ENCODE peak calls at places on chromosomes 4 and X, in nine cellular contexts. B is A673, O is cardiac muscle cell, L is fibroblast of pulmonary artery, W is right atrium auricular region, R is GM13977, F is A549, H is stomach, U is RWPE1. X is an unnamed sample.

GRCh38 chr4:123390846-123391456 is 5.6 kb upstream of the SPRY1 start:
- DNase-seq in R (no peak), H (no peak), W (no peak), F (no peak), U (no peak), O (peak), L (peak), B (peak), X (no peak)

GRCh38 chr4:3332498-3332897 is 39.7 kb downstream of the RGS12 start:
- DNase-seq in L (no peak), B (no peak), W (peak), F (no peak), O (no peak), H (no peak), U (no peak), R (peak), X (no peak)

GRCh38 chr4:33060873-33061542 is 2340.8 kb downstream of the PCDH7 start:
- DNase-seq in H (no peak), O (peak), F (peak), R (no peak), B (peak), L (peak), W (no peak), U (peak), X (peak)

GRCh38 chr4:39367166-39367565 is 1.0 kb upstream of the RFC1 start:
- DNase-seq in L (no peak), R (no peak), U (no peak), F (no peak), B (no peak), W (no peak), O (no peak), H (no peak), X (no peak)

GRCh38 chr4:86847576-86847975 is 1.6 kb downstream of the SLC10A6 start:
- DNase-seq in R (no peak), W (no peak), B (no peak), U (no peak), O (no peak), H (no peak), F (no peak), L (no peak), X (no peak)

GRCh38 chrX:47644557-47645091 is 5.7 kb downstream of the ELK1 start:
- DNase-seq in B (peak), L (peak), O (peak), R (no peak), U (no peak), H (no peak), W (no peak), F (peak), X (no peak)

GRCh38 chr4:167234388-167234881 is at the start of gene SPOCK3:
- DNase-seq in U (peak), H (peak), F (peak), R (peak), L (peak), B (peak), O (peak), W (no peak), X (peak)

GRCh38 chr4:156705291-156705690 is 266.3 kb downstream of the PDGFC start:
- DNase-seq in B (no peak), O (peak), W (no peak), R (no peak), U (no peak), L (peak), F (no peak), H (no peak), X (no peak)

GRCh38 chr4:86508436-86508835 is 85.7 kb upstream of the PTPN13 start:
- DNase-seq in O (no peak), B (peak), H (no peak), R (no peak), W (no peak), L (no peak), U (no peak), F (no peak), X (no peak)

GRCh38 chr4:1026115-1026514 is 14.7 kb downstream of the FGFRL1 start:
- DNase-seq in L (peak), R (peak), B (no peak), W (no peak), U (no peak), H (peak), O (no peak), F (no peak), X (peak)

GRCh38 chr4:110119347-110119746 is 79.1 kb downstream of the ELOVL6 start:
- DNase-seq in H (peak), F (no peak), B (no peak), W (no peak), L (peak), O (peak), R (peak), U (peak), X (peak)

GRCh38 chr4:53956053-53956452 is 108.4 kb downstream of the CHIC2 start:
- DNase-seq in O (no peak), U (no peak), B (no peak), L (no peak), H (no peak), W (no peak), R (no peak), F (no peak), X (no peak)

GRCh38 chr4:142512161-142512560 is 333.9 kb downstream of the INPP4B start:
- DNase-seq in B (no peak), F (no peak), U (peak), W (no peak), H (no peak), L (no peak), O (no peak), R (no peak), X (no peak)

GRCh38 chr4:86594559-86595425 is 677 bp downstream of the PTPN13 start:
- DNase-seq in U (peak), W (peak), L (peak), R (peak), H (peak), B (peak), O (peak), F (peak), X (peak)

GRCh38 chr4:1260418-1261106 is 11.6 kb upstream of the CTBP1 start:
- DNase-seq in H (no peak), U (no peak), W (no peak), L (no peak), F (no peak), O (no peak), R (no peak), B (no peak), X (no peak)

GRCh38 chr4:159013692-159014091 is 89.2 kb upstream of the RAPGEF2 start:
- DNase-seq in H (no peak), B (no peak), F (no peak), O (no peak), R (no peak), W (no peak), L (no peak), U (no peak), X (no peak)

GRCh38 chrX:24200133-24200532 is 50.6 kb downstream of the ZFX start:
- DNase-seq in W (no peak), O (no peak), H (no peak), F (no peak), R (no peak), B (no peak), L (no peak), U (no peak), X (no peak)

GRCh38 chr4:110087116-110087708 is 111.2 kb downstream of the ELOVL6 start:
- DNase-seq in W (no peak), H (no peak), F (no peak), R (no peak), O (peak), B (peak), L (peak), U (peak), X (no peak)

GRCh38 chrX:50333308-50333707 is 128.7 kb downstream of the CCNB3 start:
- DNase-seq in W (no peak), F (no peak), H (no peak), L (no peak), O (no peak), R (no peak), B (no peak), U (no peak), X (no peak)

GRCh38 chr4:37157403-37158167 is 87.0 kb upstream of the NWD2 start:
- DNase-seq in H (no peak), B (no peak), U (no peak), R (no peak), L (no peak), F (no peak), O (no peak), W (no peak), X (no peak)

GRCh38 chr4:186104114-186104894 is at the start of gene FAM149A:
- DNase-seq in B (peak), W (no peak), O (peak), R (peak), U (peak), F (peak), H (peak), L (no peak), X (peak)

GRCh38 chr4:105923507-105924238 is 28.4 kb downstream of the NPNT start:
- DNase-seq in U (peak), B (no peak), R (no peak), F (no peak), O (peak), W (no peak), L (no peak), H (no peak), X (no peak)

GRCh38 chrX:132034648-132035047 is 11.5 kb downstream of the STK26 start:
- DNase-seq in B (no peak), W (no peak), O (no peak), L (no peak), R (no peak), U (no peak), F (no peak), H (no peak), X (no peak)

GRCh38 chrX:40245411-40246140 is 147.8 kb upstream of the BCOR start:
- DNase-seq in L (peak), H (no peak), R (no peak), W (no peak), O (peak), B (no peak), F (no peak), U (no peak), X (no peak)

GRCh38 chrX:40094041-40094899 is 3.5 kb downstream of the BCOR start:
- DNase-seq in H (no peak), O (peak), R (no peak), U (no peak), L (no peak), B (peak), W (no peak), F (no peak), X (peak)

GRCh38 chrX:15114865-15115566 is 154.9 kb downstream of the ASB9 start:
- DNase-seq in L (no peak), B (no peak), U (no peak), H (no peak), R (no peak), F (no peak), O (no peak), W (no peak), X (no peak)

GRCh38 chr4:108947526-108947925 is 184.7 kb upstream of the ETNPPL start:
- DNase-seq in L (no peak), R (no peak), W (no peak), F (no peak), H (no peak), O (no peak), B (no peak), U (no peak), X (no peak)

GRCh38 chr4:14749910-14750309 is 252.4 kb upstream of the CPEB2 start:
- DNase-seq in R (peak), B (peak), U (peak), O (peak), W (no peak), F (no peak), H (peak), L (peak), X (peak)

GRCh38 chr4:112896326-112896892 is 153.0 kb upstream of the ANK2 start:
- DNase-seq in W (no peak), H (no peak), B (no peak), L (no peak), F (no peak), R (no peak), O (no peak), U (no peak), X (no peak)

DNA sequence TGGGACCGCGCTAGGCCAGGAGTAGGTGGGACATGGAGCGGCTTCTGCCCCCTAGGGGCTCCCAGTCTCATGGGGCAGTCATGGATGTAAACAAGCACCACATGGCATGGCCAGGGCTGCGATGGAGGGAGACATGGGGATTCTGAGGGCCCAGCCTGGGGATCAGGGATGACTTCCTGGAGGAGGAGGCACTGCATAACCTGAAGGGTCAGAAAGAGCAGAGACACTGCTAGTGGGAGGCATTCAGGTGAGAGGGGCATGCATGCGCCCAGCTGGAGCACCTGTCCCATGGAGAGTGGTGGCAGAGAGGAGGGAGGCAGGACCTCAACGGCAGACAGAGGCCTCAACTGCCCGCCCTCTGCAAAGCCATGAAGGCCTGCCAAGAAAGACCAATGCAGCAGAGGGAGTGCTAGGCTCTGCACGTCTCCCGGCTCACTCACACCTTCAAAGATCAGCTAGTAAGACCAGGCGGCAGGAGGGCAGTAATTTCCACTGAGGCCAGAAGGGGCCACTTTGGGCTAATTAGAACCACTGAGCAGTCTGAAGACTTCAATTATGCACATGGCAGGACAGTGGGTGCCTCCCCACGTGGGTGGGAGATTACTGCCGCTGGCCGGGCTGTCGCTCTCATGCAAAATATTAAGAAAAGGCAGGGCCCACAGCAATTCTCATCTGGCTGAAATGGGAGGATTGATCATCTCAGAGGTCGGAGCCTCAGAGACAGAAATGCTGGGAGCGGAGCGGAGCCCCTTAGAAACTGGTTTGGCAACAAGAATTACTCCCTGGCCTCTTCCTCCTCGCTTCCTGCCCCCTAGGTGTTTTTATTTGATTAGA is 69.6 kb downstream of the PPP2R2C start:
- DNase-seq in U (no peak), W (no peak), O (peak), B (no peak), H (no peak), R (no peak), F (no peak), L (no peak), X (no peak)
- TF ChIP-seq CTCF in U (no peak), W (no peak), O (no peak), B (no peak), H (no peak), R (no peak), F (no peak), L (no peak), X (no peak)

GRCh38 chr4:26424838-26425237 is 65.4 kb downstream of the CCKAR start:
- DNase-seq in H (no peak), R (no peak), U (no peak), W (no peak), O (no peak), L (no peak), B (peak), F (no peak), X (no peak)
- TF ChIP-seq CTCF in H (no peak), R (no peak), U (no peak), W (no peak), O (peak), L (no peak), B (peak), F (no peak), X (no peak)

GRCh38 chr4:174388744-174389143 is 105.0 kb downstream of the CEP44 start:
- DNase-seq in F (no peak), L (no peak), R (no peak), H (no peak), B (no peak), O (no peak), U (no peak), W (no peak), X (no peak)

GRCh38 chr4:174383783-174384182 is 100.1 kb downstream of the CEP44 start:
- DNase-seq in L (no peak), U (no peak), B (no peak), R (no peak), O (no peak), H (no peak), W (no peak), F (no peak), X (no peak)

GRCh38 chr4:174394915-174395314 is 111.2 kb downstream of the CEP44 start:
- DNase-seq in R (no peak), O (peak), F (no peak), U (peak), L (peak), B (no peak), H (no peak), W (no peak), X (no peak)

GRCh38 chr4:174387721-174388120 is 104.0 kb downstream of the CEP44 start:
- DNase-seq in F (no peak), B (no peak), W (no peak), R (no peak), H (no peak), L (no peak), O (no peak), U (no peak), X (no peak)

DNA sequence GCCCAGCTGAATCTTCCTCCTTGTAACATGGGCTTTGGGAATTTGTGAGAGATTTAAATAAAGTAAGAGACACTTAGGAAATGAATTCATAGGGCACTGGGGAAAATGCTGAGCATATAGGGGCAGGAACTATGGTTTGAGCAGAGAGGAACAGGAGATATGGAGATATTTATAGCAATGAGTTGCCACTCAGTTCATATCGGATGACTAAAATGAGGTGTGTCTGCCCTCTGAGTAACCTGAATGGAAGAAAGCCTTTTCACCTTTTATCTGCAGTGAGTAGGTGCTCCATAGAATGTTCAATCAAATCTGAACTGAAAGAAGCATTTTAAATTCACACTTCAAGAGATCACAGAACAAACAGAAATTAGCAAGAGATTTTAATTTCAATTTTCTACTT is 105.7 kb downstream of the CEP44 start:
- DNase-seq in F (no peak), L (no peak), W (no peak), B (no peak), R (no peak), O (no peak), H (no peak), U (no peak), X (no peak)
- TF ChIP-seq CTCF in F (no peak), L (no peak), W (no peak), B (no peak), R (no peak), O (no peak), H (no peak), U (no peak), X (no peak)

DNA sequence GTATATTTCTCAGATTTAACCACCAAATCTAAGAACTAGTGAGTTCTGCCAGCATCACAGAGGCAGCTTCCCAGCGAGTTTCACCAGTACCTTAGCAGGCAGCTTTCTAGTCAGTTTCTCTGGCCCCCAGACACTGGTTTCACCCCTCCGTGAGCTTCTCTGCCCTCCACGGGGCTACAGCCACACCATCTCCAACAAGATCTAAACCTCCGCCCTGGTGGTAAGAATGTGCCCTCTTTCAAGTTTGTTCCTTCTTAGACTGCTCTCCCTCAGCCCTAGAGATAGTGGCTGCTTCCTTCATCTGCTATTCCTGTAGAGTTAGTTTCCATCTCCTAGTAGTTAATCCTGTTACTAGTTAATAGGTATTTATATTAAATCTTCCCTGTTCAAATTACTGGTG is 60.5 kb upstream of the TAB3 start:
- DNase-seq in O (no peak), U (no peak), W (no peak), B (no peak), H (no peak), R (no peak), F (no peak), L (no peak), X (peak)
- TF ChIP-seq CTCF in O (no peak), U (no peak), W (no peak), B (no peak), H (no peak), R (no peak), F (no peak), L (no peak), X (no peak)

DNA sequence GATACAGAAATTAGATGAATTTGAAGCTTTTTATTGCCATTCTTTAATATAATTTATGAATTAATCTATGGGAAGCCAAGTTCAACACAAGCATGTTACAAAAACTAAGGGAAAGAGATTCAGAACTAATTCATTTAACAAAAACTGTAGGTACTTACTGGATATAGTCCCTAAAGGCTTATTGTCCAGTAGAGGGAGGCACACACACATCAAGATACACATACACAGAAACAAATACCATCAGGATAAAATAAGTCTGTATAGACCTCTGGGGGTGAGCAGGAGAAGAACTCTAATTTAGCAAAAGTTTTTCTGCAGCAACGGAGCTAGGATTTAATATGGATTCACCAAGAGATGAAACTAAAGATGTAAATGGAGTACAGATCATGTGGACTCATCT is 83.0 kb upstream of the IL13RA1 start:
- DNase-seq in B (peak), H (no peak), R (no peak), U (peak), W (no peak), F (peak), O (peak), L (peak), X (peak)
- TF ChIP-seq CTCF in B (peak), H (no peak), R (peak), U (no peak), W (peak), F (peak), O (peak), L (peak), X (no peak)

GRCh38 chr4:178599521-178599920 is 1157.3 kb upstream of the AGA start:
- DNase-seq in L (no peak), H (no peak), W (no peak), U (no peak), O (no peak), B (peak), R (no peak), F (no peak), X (peak)
- TF ChIP-seq CTCF in L (no peak), H (no peak), W (no peak), U (peak), O (no peak), B (peak), R (peak), F (peak), X (no peak)

GRCh38 chrX:26851981-26852380 is 611.2 kb downstream of the PPP4R3C start:
- DNase-seq in H (no peak), R (no peak), W (no peak), F (no peak), B (no peak), L (peak), U (no peak), O (no peak), X (peak)
- TF ChIP-seq CTCF in H (no peak), R (peak), W (no peak), F (no peak), B (no peak), L (no peak), U (no peak), O (no peak), X (no peak)

DNA sequence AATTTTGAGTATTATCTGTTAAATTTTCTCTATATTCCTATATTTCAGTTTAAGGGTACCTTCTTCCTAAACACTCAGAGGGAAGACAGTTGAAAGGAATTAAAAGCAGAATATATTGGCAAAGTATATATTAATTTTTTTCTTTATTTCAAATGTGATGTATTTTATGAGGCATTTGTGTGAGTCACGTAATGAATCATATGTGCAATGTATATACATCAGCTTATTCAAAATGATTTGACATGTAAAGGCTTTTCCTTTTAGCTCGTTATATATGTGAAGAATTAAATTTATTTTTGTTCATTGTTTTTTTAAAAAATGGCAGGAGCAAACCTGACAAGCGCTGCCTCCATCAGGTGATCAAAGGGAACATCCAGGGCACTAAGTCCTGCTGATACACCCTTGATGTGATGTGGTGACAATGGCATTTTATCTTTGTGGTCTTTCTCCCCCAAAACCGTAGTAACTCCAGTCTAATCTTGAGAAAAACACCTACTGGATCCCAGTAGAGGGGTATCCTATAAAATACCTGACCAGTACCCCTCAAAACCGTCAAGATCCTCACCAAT is 8.9 kb downstream of the WWC2 start:
- DNase-seq in R (no peak), H (no peak), O (no peak), B (no peak), F (no peak), U (peak), L (no peak), W (no peak), X (no peak)
- TF ChIP-seq CTCF in R (no peak), H (no peak), O (no peak), B (no peak), F (no peak), U (no peak), L (no peak), W (no peak), X (no peak)

X was measured in Calu3.